ENCODE peak calls at places on chromosomes 1 and 21, in five cellular contexts. J is HCT116, K is mammary epithelial cell, W is fibroblast of lung, Q is H1. I is an unnamed sample.

GRCh38 chr1:221911714-221912113 is 169.8 kb upstream of the DUSP10 start:
- DNase-seq in J (no peak), K (no peak), W (no peak), Q (no peak), I (no peak)

GRCh38 chr1:21781971-21782867 is 730 bp downstream of the USP48 start:
- DNase-seq in J (no peak), K (peak), W (peak), Q (no peak), I (peak)

GRCh38 chr1:175191654-175192053 is 922 bp downstream of the KIAA0040 start:
- DNase-seq in J (no peak), K (peak), W (no peak), Q (no peak), I (peak)

GRCh38 chr21:31713973-31714740 is 17.8 kb downstream of the SCAF4 start:
- DNase-seq in J (no peak), K (no peak), W (no peak), Q (no peak), I (no peak)

GRCh38 chr1:195462646-195463045 is 1145.6 kb downstream of the KCNT2 start:
- DNase-seq in J (no peak), K (peak), W (peak), Q (no peak), I (no peak)

GRCh38 chr1:109075531-109076490 is at the start of gene TAF13:
- DNase-seq in J (peak), K (peak), W (peak), Q (peak), I (peak)

GRCh38 chr1:26799479-26800133 is 11.9 kb downstream of the PIGV start:
- DNase-seq in J (peak), K (peak), W (peak), Q (no peak), I (no peak)

GRCh38 chr21:44304846-44305245 is 5.0 kb downstream of the PFKL start:
- DNase-seq in J (no peak), K (no peak), W (peak), Q (no peak), I (peak)

GRCh38 chr21:41647806-41648561 is 118.9 kb downstream of the RIPK4 start:
- DNase-seq in J (no peak), K (no peak), W (no peak), Q (no peak), I (no peak)

GRCh38 chr21:27213328-27213727 is 246.4 kb upstream of the ADAMTS5 start:
- DNase-seq in J (no peak), K (no peak), W (peak), Q (no peak), I (no peak)

GRCh38 chr1:6143392-6143791 is 36.7 kb downstream of the CHD5 start:
- DNase-seq in J (no peak), K (peak), W (no peak), Q (no peak), I (no peak)

GRCh38 chr1:38376577-38376976 is 330.0 kb upstream of the POU3F1 start:
- DNase-seq in J (no peak), K (no peak), W (no peak), Q (no peak), I (no peak)

DNA sequence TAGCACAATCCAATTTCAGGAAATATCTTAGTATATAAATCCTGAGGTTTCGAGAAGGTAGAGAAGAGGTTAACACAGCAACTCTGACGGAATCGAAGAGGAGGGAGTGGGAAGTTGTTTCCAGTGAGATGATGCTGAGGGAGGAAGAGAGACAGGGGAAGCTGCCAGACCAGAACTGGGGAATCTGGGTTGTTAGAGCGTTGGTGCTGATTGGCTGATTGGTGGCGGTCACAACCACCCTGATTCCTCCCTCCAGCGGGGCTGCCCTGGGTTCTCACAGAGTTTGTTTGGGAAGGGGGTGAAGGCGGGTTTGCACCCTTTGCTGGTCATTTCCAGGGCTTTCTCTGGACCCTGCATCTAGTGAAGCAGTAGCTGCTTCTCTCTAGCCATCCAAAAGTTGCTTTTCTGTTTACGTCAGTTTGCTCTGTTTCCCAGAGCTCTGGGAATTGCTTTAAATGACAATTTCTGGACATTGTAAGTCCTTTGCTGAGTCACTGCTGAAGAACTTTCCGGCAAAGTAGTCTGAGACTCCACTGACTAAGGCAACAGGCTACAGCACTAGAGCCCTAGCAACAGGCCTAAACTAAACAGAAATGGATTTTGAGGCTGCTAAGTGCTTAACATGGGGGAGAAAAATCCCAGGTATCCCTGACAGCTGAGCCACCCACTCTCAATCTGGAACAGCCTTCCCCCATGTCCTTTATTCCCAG is 90.1 kb downstream of the TENT5C start:
- DNase-seq in J (no peak), K (peak), W (peak), Q (no peak), I (no peak)
- H3K27ac ChIP-seq in J (no peak), K (no peak), W (peak), Q (no peak), I (no peak)

GRCh38 chr1:93581917-93582850 is 99.5 kb downstream of the BCAR3 start:
- DNase-seq in J (no peak), K (no peak), W (no peak), Q (no peak), I (no peak)

GRCh38 chr1:93587354-93587753 is 94.3 kb downstream of the BCAR3 start:
- DNase-seq in J (no peak), K (no peak), W (no peak), Q (no peak), I (no peak)

GRCh38 chr1:93588206-93588605 is 93.4 kb downstream of the BCAR3 start:
- DNase-seq in J (no peak), K (no peak), W (no peak), Q (no peak), I (no peak)

GRCh38 chr1:93584238-93585003 is 97.2 kb downstream of the BCAR3 start:
- DNase-seq in J (no peak), K (no peak), W (no peak), Q (no peak), I (no peak)

DNA sequence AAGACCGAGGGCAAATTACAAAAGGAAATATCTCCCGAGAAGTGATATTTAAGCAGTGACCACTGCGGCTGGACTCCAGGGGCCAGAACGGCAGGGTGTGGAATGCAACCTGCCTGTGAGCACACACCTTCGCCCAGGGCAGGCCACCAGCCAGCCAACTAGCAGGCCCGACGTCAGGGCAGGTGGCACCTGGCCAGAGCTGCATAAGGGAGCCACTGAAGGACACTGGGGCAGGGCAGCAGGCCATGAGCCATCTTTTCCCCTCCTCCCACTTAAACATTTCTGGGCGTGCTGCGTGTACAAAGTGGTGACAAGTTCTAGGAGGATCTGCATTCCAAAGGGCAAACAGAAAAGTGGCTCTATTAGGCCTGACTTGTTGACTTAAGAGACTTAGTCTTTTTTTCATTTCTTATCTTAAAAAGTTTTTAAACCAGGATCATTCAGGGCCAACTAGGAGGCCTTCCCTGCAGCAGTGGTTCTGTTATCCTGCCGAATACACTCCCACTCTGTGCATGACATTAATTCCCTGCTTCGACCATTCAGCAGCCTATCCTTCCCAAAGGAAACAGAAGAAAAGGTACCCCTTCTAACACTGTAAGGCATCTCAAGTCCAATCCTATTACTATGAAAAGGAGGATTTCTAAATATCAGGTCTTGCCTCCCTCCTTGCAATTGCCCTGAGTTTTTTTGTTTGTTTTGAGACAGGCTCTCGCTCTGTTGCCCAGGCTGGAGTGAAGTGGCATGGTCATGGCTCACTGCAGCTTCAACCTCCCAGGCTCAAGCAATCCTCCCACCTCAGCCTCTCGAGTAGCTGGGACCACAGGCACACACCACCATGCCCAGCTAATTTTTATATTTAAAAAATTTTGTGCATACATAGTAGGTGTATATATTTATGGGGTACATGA is 96.3 kb downstream of the BCAR3 start:
- DNase-seq in J (no peak), K (peak), W (no peak), Q (no peak), I (no peak)
- H3K4me2 ChIP-seq in J (no peak), K (peak), W (no peak), Q (no peak), I (no peak)

GRCh38 chr1:213327318-213327667 is 276.3 kb downstream of the RPS6KC1 start:
- DNase-seq in J (no peak), K (peak), W (peak), Q (peak), I (no peak)
- H2AFZ ChIP-seq in J (no peak), K (peak), W (no peak), Q (no peak), I (no peak)

DNA sequence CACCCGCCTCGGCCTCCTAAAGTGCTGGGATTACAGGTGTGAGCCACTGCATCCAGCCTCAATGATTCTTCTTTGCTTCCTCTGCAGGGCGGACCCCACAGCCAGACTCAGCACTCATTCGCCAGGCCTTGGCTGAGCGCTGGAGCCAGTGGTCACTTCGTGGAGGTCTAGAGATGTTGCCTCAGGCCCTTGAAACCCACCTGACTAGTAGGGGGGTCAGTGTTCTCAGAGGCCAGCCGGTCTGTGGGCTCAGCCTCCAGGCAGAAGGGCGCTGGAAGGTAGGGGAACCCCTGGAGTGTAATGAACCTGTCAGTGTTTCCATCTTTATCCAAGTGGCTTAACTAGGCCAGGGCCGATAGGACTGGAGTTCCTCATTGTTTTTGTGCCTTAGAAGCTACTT is 2.7 kb downstream of the PPOX start:
- DNase-seq in J (no peak), K (no peak), W (no peak), Q (no peak), I (no peak)
- H3K27ac ChIP-seq in J (no peak), K (no peak), W (no peak), Q (no peak), I (no peak)

DNA sequence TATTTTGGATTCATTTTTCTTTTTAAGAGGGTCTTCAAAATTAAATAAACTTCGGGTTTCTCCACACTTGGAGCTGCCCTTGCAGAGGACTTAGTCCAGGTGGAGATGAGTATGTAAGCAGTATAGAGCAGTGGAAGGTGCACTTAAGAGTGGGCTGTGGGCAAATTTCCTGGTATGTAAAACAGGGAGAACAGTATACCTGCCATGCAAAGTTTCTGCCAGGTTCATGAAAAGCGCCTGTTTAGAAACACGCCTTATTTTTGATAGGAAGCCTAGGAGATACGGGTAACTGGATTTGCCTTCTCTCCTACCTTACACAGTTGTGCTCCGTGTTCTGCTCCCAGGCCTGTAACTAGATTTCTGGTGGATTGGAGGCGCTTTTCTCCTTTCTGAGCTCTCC is 1.2 kb downstream of the KDM4A start:
- DNase-seq in J (no peak), K (peak), W (no peak), Q (no peak), I (peak)
- H3K4me2 ChIP-seq in J (peak), K (peak), W (peak), Q (peak), I (peak)

GRCh38 chr1:145996433-145997155 is at the start of gene TXNIP:
- DNase-seq in J (no peak), K (peak), W (peak), Q (peak), I (peak)
- H2AFZ ChIP-seq in J (no peak), K (peak), W (peak), Q (peak), I (peak)

GRCh38 chr1:224054012-224054411 is 59.9 kb upstream of the FBXO28 start:
- DNase-seq in J (no peak), K (peak), W (no peak), Q (no peak), I (no peak)
- H3K27ac ChIP-seq in J (no peak), K (no peak), W (no peak), Q (no peak), I (no peak)

GRCh38 chr1:202145325-202146140 is 996 bp upstream of the ARL8A start:
- DNase-seq in J (no peak), K (peak), W (no peak), Q (no peak), I (no peak)
- H3K4me2 ChIP-seq in J (peak), K (peak), W (peak), Q (peak), I (peak)

GRCh38 chr1:50228871-50229384 is 120.2 kb downstream of the ELAVL4 start:
- DNase-seq in J (no peak), K (no peak), W (no peak), Q (no peak), I (no peak)
- H2AFZ ChIP-seq in J (no peak), K (no peak), W (no peak), Q (no peak), I (no peak)

I was measured in OCI-LY7.